ENCODE peak calls at places on chromosomes 13 and 19, in five cellular contexts. E is colonic mucosa, B is spleen, U is GM13977, D is glomerular endothelial cell. P is an unnamed sample.

GRCh38 chr13:56459291-56459690 is 681.4 kb upstream of the PRR20A start:
- DNase-seq in E (no peak), B (no peak), U (no peak), D (no peak), P (no peak)

GRCh38 chr13:92717857-92718256 is 508.8 kb upstream of the GPC6 start:
- DNase-seq in E (no peak), B (no peak), U (no peak), D (no peak), P (no peak)

GRCh38 chr19:55251296-55252081 is 7.3 kb downstream of the PPP6R1 start:
- DNase-seq in E (peak; percentile 76), B (peak; percentile 77), U (no peak), D (no peak), P (no peak)

GRCh38 chr19:45121827-45122345 is 28.9 kb downstream of the PPP1R37 start:
- DNase-seq in E (no peak), B (no peak), U (no peak), D (no peak), P (no peak)

GRCh38 chr13:28609936-28610335 is 49.0 kb upstream of the POMP start:
- DNase-seq in E (no peak), B (no peak), U (no peak), D (no peak), P (peak; percentile 46)

GRCh38 chr13:30735025-30735967 is at the start of gene ALOX5AP:
- DNase-seq in E (no peak), B (peak; percentile 84), U (peak; percentile 58), D (no peak), P (no peak)

GRCh38 chr19:4298772-4299550 is 3.2 kb downstream of the TMIGD2 start:
- DNase-seq in E (no peak), B (no peak), U (no peak), D (no peak), P (no peak)

GRCh38 chr13:23020246-23020843 is 160.4 kb upstream of the SGCG start:
- DNase-seq in E (peak; percentile 35), B (no peak), U (peak; percentile 40), D (peak; percentile 31), P (peak; percentile 17)

GRCh38 chr13:96072392-96072791 is 17.5 kb upstream of the HS6ST3 start:
- DNase-seq in E (no peak), B (no peak), U (no peak), D (no peak), P (no peak)

GRCh38 chr19:38034153-38034835 is 127.3 kb downstream of the SIPA1L3 start:
- DNase-seq in E (no peak), B (no peak), U (peak; percentile 42), D (no peak), P (peak; percentile 61)

GRCh38 chr19:11111771-11112144 is 22.5 kb downstream of the LDLR start:
- DNase-seq in E (no peak), B (no peak), U (no peak), D (no peak), P (no peak)

GRCh38 chr13:75704194-75704941 is 68.2 kb downstream of the LMO7 start:
- DNase-seq in E (no peak), B (no peak), U (no peak), D (no peak), P (peak; percentile 74)

GRCh38 chr19:41351339-41352245 is 2.1 kb downstream of the TGFB1 start:
- DNase-seq in E (peak; percentile 72), B (peak; percentile 97), U (peak; percentile 89), D (no peak), P (no peak)

GRCh38 chr13:79741006-79741405 is 260.1 kb downstream of the NDFIP2 start:
- DNase-seq in E (no peak), B (no peak), U (no peak), D (no peak), P (no peak)

GRCh38 chr19:8113017-8113416 is 36.4 kb downstream of the FBN3 start:
- DNase-seq in E (no peak), B (no peak), U (no peak), D (no peak), P (no peak)

GRCh38 chr13:39263033-39263432 is 224.8 kb downstream of the NHLRC3 start:
- DNase-seq in E (peak; percentile 54), B (no peak), U (peak; percentile 46), D (peak; percentile 31), P (no peak)

GRCh38 chr19:45168767-45169351 is 8.1 kb upstream of the NKPD1 start:
- DNase-seq in E (no peak), B (no peak), U (no peak), D (no peak), P (no peak)

GRCh38 chr19:51460164-51460992 is 2.1 kb upstream of the SIGLEC8 start:
- DNase-seq in E (no peak), B (peak; percentile 61), U (no peak), D (no peak), P (no peak)

GRCh38 chr13:75704942-75705320 is 68.8 kb downstream of the LMO7 start:
- DNase-seq in E (peak; percentile 81), B (no peak), U (no peak), D (no peak), P (no peak)

GRCh38 chr13:107276936-107277335 is 709.0 kb upstream of the ARGLU1 start:
- DNase-seq in E (no peak), B (no peak), U (no peak), D (no peak), P (no peak)

GRCh38 chr19:53696951-53697350 is 65.2 kb downstream of the DPRX start:
- DNase-seq in E (no peak), B (no peak), U (no peak), D (no peak), P (no peak)

GRCh38 chr13:112716461-112716820 is 26.6 kb downstream of the ATP11A start:
- DNase-seq in E (no peak), B (peak; percentile 78), U (no peak), D (no peak), P (no peak)

GRCh38 chr13:80630685-80631121 is 289.8 kb upstream of the SPRY2 start:
- DNase-seq in E (no peak), B (no peak), U (no peak), D (peak; percentile 64), P (peak; percentile 6)

GRCh38 chr13:110354209-110354627 is 47.1 kb downstream of the COL4A2 start:
- DNase-seq in E (no peak), B (no peak), U (no peak), D (no peak), P (no peak)

GRCh38 chr13:50352720-50353491 is 337.7 kb downstream of the KCNRG start:
- DNase-seq in E (no peak), B (no peak), U (no peak), D (no peak), P (no peak)

GRCh38 chr13:99392126-99392805 is 85.1 kb upstream of the GPR183 start:
- DNase-seq in E (no peak), B (no peak), U (no peak), D (no peak), P (no peak)

GRCh38 chr19:5354403-5354802 is 13.8 kb upstream of the PTPRS start:
- DNase-seq in E (no peak), B (no peak), U (peak; percentile 55), D (no peak), P (no peak)

GRCh38 chr19:48812094-48812929 is 1.5 kb upstream of the BCAT2 start:
- DNase-seq in E (peak; percentile 91), B (peak; percentile 91), U (peak; percentile 96), D (no peak), P (no peak)

GRCh38 chr19:7866399-7867091 is 7.6 kb downstream of the PRR36 start:
- DNase-seq in E (no peak), B (no peak), U (no peak), D (no peak), P (no peak)

GRCh38 chr19:45123440-45123850 is 30.5 kb downstream of the PPP1R37 start:
- DNase-seq in E (no peak), B (no peak), U (no peak), D (no peak), P (no peak)

GRCh38 chr13:35712907-35713685 is 236.6 kb upstream of the MAB21L1 start:
- DNase-seq in E (no peak), B (no peak), U (no peak), D (no peak), P (no peak)

P was measured in non-pigmented ciliary epithelial cell.